ENCODE peak calls at places on chromosome 1, in five cellular contexts. V, S, O, U and R are unnamed samples.
A peak's percentile ranks its signal among the peaks of the same experiment; 100 is the strongest.

GRCh38 chr1:45723248-45723930 is 27.1 kb downstream of the IPP start:
- DNase-seq in V (no peak), S (no peak), O (no peak), U (no peak), R (no peak)

GRCh38 chr1:112866151-112866550 is 89.8 kb downstream of the SLC16A1 start:
- DNase-seq in V (no peak), S (no peak), O (no peak), U (no peak), R (no peak)

GRCh38 chr1:162088281-162088969 is 18.9 kb downstream of the NOS1AP start:
- DNase-seq in V (no peak), S (no peak), O (no peak), U (no peak), R (no peak)

GRCh38 chr1:153794671-153795324 is 19.6 kb downstream of the SLC27A3 start:
- DNase-seq in V (no peak), S (no peak), O (no peak), U (no peak), R (no peak)

GRCh38 chr1:90391116-90391515 is 326.0 kb downstream of the BARHL2 start:
- DNase-seq in V (no peak), S (no peak), O (no peak), U (no peak), R (no peak)

GRCh38 chr1:119358661-119359060 is 9.9 kb upstream of the HAO2 start:
- DNase-seq in V (no peak), S (no peak), O (no peak), U (no peak), R (no peak)

GRCh38 chr1:43932786-43933385 is 715 bp upstream of the ARTN start:
- DNase-seq in V (peak; percentile 19), S (no peak), O (no peak), U (no peak), R (no peak)

GRCh38 chr1:118556936-118557335 is 371.9 kb upstream of the SPAG17 start:
- DNase-seq in V (no peak), S (no peak), O (no peak), U (no peak), R (no peak)

GRCh38 chr1:108860190-108860907 is 3.5 kb upstream of the AKNAD1 start:
- DNase-seq in V (no peak), S (no peak), O (no peak), U (no peak), R (no peak)

GRCh38 chr1:24779689-24780464 is 34.6 kb downstream of the CLIC4 start:
- DNase-seq in V (no peak), S (no peak), O (no peak), U (no peak), R (no peak)

GRCh38 chr1:29122987-29123870 is 474 bp downstream of the TMEM200B start:
- DNase-seq in V (no peak), S (no peak), O (no peak), U (no peak), R (no peak)

GRCh38 chr1:4767308-4767707 is 112.9 kb downstream of the AJAP1 start:
- DNase-seq in V (no peak), S (no peak), O (no peak), U (no peak), R (no peak)

GRCh38 chr1:209307836-209308235 is 275.7 kb upstream of the CAMK1G start:
- DNase-seq in V (no peak), S (no peak), O (no peak), U (no peak), R (no peak)

GRCh38 chr1:43933386-43934278 is at the start of gene ARTN:
- DNase-seq in V (peak; percentile 55), S (no peak), O (no peak), U (no peak), R (no peak)

GRCh38 chr1:204584699-204585372 is 68.6 kb downstream of the MDM4 start:
- DNase-seq in V (no peak), S (no peak), O (no peak), U (no peak), R (no peak)

GRCh38 chr1:200118779-200119505 is 91.4 kb downstream of the NR5A2 start:
- DNase-seq in V (peak; percentile 43), S (no peak), O (no peak), U (no peak), R (peak; percentile 43)

GRCh38 chr1:84152649-84153056 is 8.6 kb downstream of the PRKACB start:
- DNase-seq in V (no peak), S (no peak), O (no peak), U (no peak), R (no peak)

GRCh38 chr1:238111081-238111480 is 220.4 kb upstream of the ZP4 start:
- DNase-seq in V (peak; percentile 66), S (no peak), O (no peak), U (no peak), R (no peak)

GRCh38 chr1:15283500-15283899 is 36.5 kb downstream of the FHAD1 start:
- DNase-seq in V (peak; percentile 22), S (no peak), O (no peak), U (no peak), R (no peak)

GRCh38 chr1:212670882-212671281 is 28.8 kb downstream of the BATF3 start:
- DNase-seq in V (no peak), S (no peak), O (no peak), U (no peak), R (no peak)

GRCh38 chr1:162905759-162906158 is 44.8 kb upstream of the CCDC190 start:
- DNase-seq in V (no peak), S (no peak), O (no peak), U (no peak), R (no peak)

GRCh38 chr1:115832651-115833050 is 8.3 kb downstream of the NHLH2 start:
- DNase-seq in V (no peak), S (no peak), O (no peak), U (no peak), R (no peak)

GRCh38 chr1:214234635-214235025 is 46.3 kb upstream of the SMYD2 start:
- DNase-seq in V (no peak), S (no peak), O (no peak), U (no peak), R (peak; percentile 42)

GRCh38 chr1:167122568-167122967 is 28.7 kb downstream of the STYXL2 start:
- DNase-seq in V (no peak), S (no peak), O (no peak), U (no peak), R (no peak)